ENCODE peak calls at places on chromosome 15, in six cellular contexts. One of them, this sample, is unnamed.

GRCh38 chr15:67138946-67139855 is 73.8 kb downstream of the SMAD3 start:
- DNase-seq in A549: no peak
- DNase-seq in omental fat pad: no peak
- DNase-seq in body of pancreas: peak
- DNase-seq in fibroblast of mammary gland: no peak
- DNase-seq in GM12865: no peak
- DNase-seq in this sample: no peak

GRCh38 chr15:87874896-87875661 is 381.5 kb downstream of the NTRK3 start:
- DNase-seq in A549: no peak
- DNase-seq in omental fat pad: no peak
- DNase-seq in body of pancreas: no peak
- DNase-seq in fibroblast of mammary gland: no peak
- DNase-seq in GM12865: no peak
- DNase-seq in this sample: no peak

GRCh38 chr15:84638103-84638502 is 16.0 kb downstream of the WDR73 start:
- DNase-seq in A549: peak
- DNase-seq in omental fat pad: no peak
- DNase-seq in body of pancreas: peak
- DNase-seq in fibroblast of mammary gland: peak
- DNase-seq in GM12865: no peak
- DNase-seq in this sample: no peak

GRCh38 chr15:48865387-48866079 is 12.4 kb upstream of the EID1 start:
- DNase-seq in A549: no peak
- DNase-seq in omental fat pad: no peak
- DNase-seq in body of pancreas: no peak
- DNase-seq in fibroblast of mammary gland: peak
- DNase-seq in GM12865: peak
- DNase-seq in this sample: no peak

GRCh38 chr15:95770191-95770590 is 560.3 kb upstream of the NR2F2 start:
- DNase-seq in A549: no peak
- DNase-seq in omental fat pad: no peak
- DNase-seq in body of pancreas: no peak
- DNase-seq in fibroblast of mammary gland: no peak
- DNase-seq in GM12865: no peak
- DNase-seq in this sample: no peak

GRCh38 chr15:72827216-72827615 is 43.7 kb upstream of the ADPGK start:
- DNase-seq in A549: no peak
- DNase-seq in omental fat pad: no peak
- DNase-seq in body of pancreas: no peak
- DNase-seq in fibroblast of mammary gland: peak
- DNase-seq in GM12865: peak
- DNase-seq in this sample: no peak

GRCh38 chr15:34759992-34760391 is 5.2 kb upstream of the GJD2 start:
- DNase-seq in A549: no peak
- DNase-seq in omental fat pad: no peak
- DNase-seq in body of pancreas: no peak
- DNase-seq in fibroblast of mammary gland: no peak
- DNase-seq in GM12865: no peak
- DNase-seq in this sample: no peak

GRCh38 chr15:89371145-89372044 is 36.8 kb upstream of the POLG start:
- DNase-seq in A549: no peak
- DNase-seq in omental fat pad: no peak
- DNase-seq in body of pancreas: no peak
- DNase-seq in fibroblast of mammary gland: no peak
- DNase-seq in GM12865: no peak
- DNase-seq in this sample: no peak

GRCh38 chr15:79881254-79881653 is 15.6 kb downstream of the MTHFS start:
- DNase-seq in A549: no peak
- DNase-seq in omental fat pad: no peak
- DNase-seq in body of pancreas: no peak
- DNase-seq in fibroblast of mammary gland: no peak
- DNase-seq in GM12865: no peak
- DNase-seq in this sample: no peak

GRCh38 chr15:95690631-95691340 is 639.7 kb upstream of the NR2F2 start:
- DNase-seq in A549: no peak
- DNase-seq in omental fat pad: no peak
- DNase-seq in body of pancreas: no peak
- DNase-seq in fibroblast of mammary gland: no peak
- DNase-seq in GM12865: peak
- DNase-seq in this sample: no peak

GRCh38 chr15:68417897-68418296 is 14.1 kb downstream of the ITGA11 start:
- DNase-seq in A549: no peak
- DNase-seq in omental fat pad: no peak
- DNase-seq in body of pancreas: no peak
- DNase-seq in fibroblast of mammary gland: no peak
- DNase-seq in GM12865: no peak
- DNase-seq in this sample: no peak

GRCh38 chr15:78312551-78312950 is 13.1 kb upstream of the SKIC8 start:
- DNase-seq in A549: no peak
- DNase-seq in omental fat pad: no peak
- DNase-seq in body of pancreas: no peak
- DNase-seq in fibroblast of mammary gland: no peak
- DNase-seq in GM12865: no peak
- DNase-seq in this sample: no peak

GRCh38 chr15:35583863-35584528 is 38.0 kb upstream of the DPH6 start:
- DNase-seq in A549: no peak
- DNase-seq in omental fat pad: no peak
- DNase-seq in body of pancreas: no peak
- DNase-seq in fibroblast of mammary gland: peak
- DNase-seq in GM12865: no peak
- DNase-seq in this sample: no peak

GRCh38 chr15:46297766-46298165 is 662.9 kb downstream of the SQOR start:
- DNase-seq in A549: no peak
- DNase-seq in omental fat pad: no peak
- DNase-seq in body of pancreas: no peak
- DNase-seq in fibroblast of mammary gland: no peak
- DNase-seq in GM12865: peak
- DNase-seq in this sample: no peak

GRCh38 chr15:96341465-96342142 is 11.1 kb downstream of the NR2F2 start:
- DNase-seq in A549: no peak
- DNase-seq in omental fat pad: no peak
- DNase-seq in body of pancreas: no peak
- DNase-seq in fibroblast of mammary gland: peak
- DNase-seq in GM12865: no peak
- DNase-seq in this sample: no peak

GRCh38 chr15:48005921-48006541 is 114.8 kb upstream of the SLC24A5 start:
- DNase-seq in A549: no peak
- DNase-seq in omental fat pad: no peak
- DNase-seq in body of pancreas: no peak
- DNase-seq in fibroblast of mammary gland: peak
- DNase-seq in GM12865: no peak
- DNase-seq in this sample: no peak

GRCh38 chr15:67114846-67115521 is 49.6 kb downstream of the SMAD3 start:
- DNase-seq in A549: no peak
- DNase-seq in omental fat pad: no peak
- DNase-seq in body of pancreas: no peak
- DNase-seq in fibroblast of mammary gland: no peak
- DNase-seq in GM12865: no peak
- DNase-seq in this sample: no peak

GRCh38 chr15:100723323-100723801 is 121.0 kb downstream of the ASB7 start:
- DNase-seq in A549: no peak
- DNase-seq in omental fat pad: no peak
- DNase-seq in body of pancreas: peak
- DNase-seq in fibroblast of mammary gland: peak
- DNase-seq in GM12865: no peak
- DNase-seq in this sample: no peak

GRCh38 chr15:31271706-31272557 is 54.7 kb upstream of the KLF13 start:
- DNase-seq in A549: no peak
- DNase-seq in omental fat pad: peak
- DNase-seq in body of pancreas: no peak
- DNase-seq in fibroblast of mammary gland: no peak
- DNase-seq in GM12865: no peak
- DNase-seq in this sample: peak

GRCh38 chr15:72369964-72370363 is 5.8 kb downstream of the HEXA start:
- DNase-seq in A549: no peak
- DNase-seq in omental fat pad: no peak
- DNase-seq in body of pancreas: no peak
- DNase-seq in fibroblast of mammary gland: no peak
- DNase-seq in GM12865: no peak
- DNase-seq in this sample: no peak

GRCh38 chr15:68885070-68885469 is 45.3 kb upstream of the SPESP1 start:
- DNase-seq in A549: no peak
- DNase-seq in omental fat pad: no peak
- DNase-seq in body of pancreas: no peak
- DNase-seq in fibroblast of mammary gland: peak
- DNase-seq in GM12865: no peak
- DNase-seq in this sample: no peak

GRCh38 chr15:65382921-65383320 is 5.1 kb upstream of the IGDCC3 start:
- DNase-seq in A549: no peak
- DNase-seq in omental fat pad: no peak
- DNase-seq in body of pancreas: no peak
- DNase-seq in fibroblast of mammary gland: no peak
- DNase-seq in GM12865: no peak
- DNase-seq in this sample: no peak

GRCh38 chr15:65379986-65380385 is 2.2 kb upstream of the IGDCC3 start:
- DNase-seq in A549: no peak
- DNase-seq in omental fat pad: no peak
- DNase-seq in body of pancreas: no peak
- DNase-seq in fibroblast of mammary gland: no peak
- DNase-seq in GM12865: no peak
- DNase-seq in this sample: no peak

GRCh38 chr15:65382146-65382491 is 4.3 kb upstream of the IGDCC3 start:
- DNase-seq in A549: no peak
- DNase-seq in omental fat pad: no peak
- DNase-seq in body of pancreas: no peak
- DNase-seq in fibroblast of mammary gland: no peak
- DNase-seq in GM12865: no peak
- DNase-seq in this sample: no peak

GRCh38 chr15:65383456-65383855 is 5.7 kb upstream of the IGDCC3 start:
- DNase-seq in A549: no peak
- DNase-seq in omental fat pad: no peak
- DNase-seq in body of pancreas: no peak
- DNase-seq in fibroblast of mammary gland: no peak
- DNase-seq in GM12865: no peak
- DNase-seq in this sample: no peak

DNA sequence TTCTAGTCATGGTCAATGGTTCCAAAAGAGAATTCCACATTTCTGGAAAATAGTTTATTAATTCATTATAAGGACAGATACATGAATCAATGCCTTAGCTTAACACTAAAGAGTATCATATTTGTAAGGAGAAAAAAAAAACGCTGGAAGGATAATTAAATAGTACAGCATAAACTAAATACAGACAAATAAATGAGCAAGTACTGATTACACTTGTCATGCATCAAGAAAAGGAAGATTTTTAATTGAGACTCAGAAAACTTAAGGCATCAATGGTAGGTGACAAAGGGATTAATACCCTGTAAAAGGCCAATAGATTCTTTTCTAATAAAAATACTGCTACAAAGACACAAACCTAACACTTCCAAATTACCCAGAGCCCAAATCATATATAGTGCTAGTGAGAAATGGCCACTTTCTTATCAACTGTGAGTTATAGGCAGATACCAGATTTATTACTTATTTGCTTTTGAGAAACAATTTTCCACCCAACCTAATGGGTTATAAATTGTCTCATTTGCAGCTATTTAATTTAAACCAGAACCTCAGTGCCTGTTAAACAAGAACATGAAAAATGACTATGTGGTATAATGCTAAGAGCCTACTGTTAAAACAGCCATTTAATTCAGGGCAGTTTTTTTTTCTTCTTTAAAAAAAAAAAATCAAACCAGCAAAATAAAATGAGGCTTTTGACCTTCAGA is 3.8 kb upstream of the IGDCC3 start:
- DNase-seq in A549: no peak
- DNase-seq in omental fat pad: no peak
- DNase-seq in body of pancreas: no peak
- DNase-seq in fibroblast of mammary gland: no peak
- DNase-seq in GM12865: no peak
- DNase-seq in this sample: no peak
- TF ChIP-seq CTCF in A549: no peak
- TF ChIP-seq CTCF in omental fat pad: no peak
- TF ChIP-seq CTCF in body of pancreas: no peak
- TF ChIP-seq CTCF in fibroblast of mammary gland: no peak
- TF ChIP-seq CTCF in GM12865: no peak
- TF ChIP-seq CTCF in this sample: no peak

DNA sequence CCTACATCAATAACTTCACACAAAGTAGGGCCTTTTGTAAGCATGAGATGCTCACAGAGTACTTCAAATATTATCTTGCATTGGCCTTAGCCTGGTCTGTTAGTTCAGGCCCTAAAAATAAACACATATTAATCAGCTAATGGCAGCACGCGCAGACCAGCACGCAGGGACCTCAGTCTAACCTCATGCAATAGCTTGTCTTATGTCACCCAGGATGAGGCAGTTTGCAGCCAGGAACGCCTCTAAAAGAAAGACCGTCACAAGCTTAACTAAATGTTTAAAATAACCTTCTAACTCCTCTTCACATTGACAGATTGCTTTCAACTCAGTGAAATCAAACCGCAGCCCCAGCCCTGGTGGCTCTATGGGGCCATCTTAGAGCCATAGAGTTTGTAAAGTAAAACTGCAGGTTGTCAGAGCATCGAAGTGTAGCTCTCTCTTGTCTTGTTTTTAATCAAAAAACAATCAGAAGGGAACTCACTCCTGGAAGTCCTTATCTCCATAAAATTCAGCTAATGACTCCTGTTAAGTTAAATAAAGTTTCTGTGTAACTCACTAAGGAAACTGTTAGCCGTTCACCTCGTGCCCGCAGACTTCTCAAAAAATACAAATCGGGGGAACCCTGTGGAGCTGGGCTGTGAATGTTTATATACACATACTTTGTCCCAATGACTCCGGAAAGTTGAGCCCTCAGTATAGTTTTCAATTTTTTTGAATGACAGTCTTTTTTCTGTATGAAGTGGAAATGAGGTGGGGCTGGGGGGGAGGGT is 212.6 kb downstream of the CDIN1 start:
- DNase-seq in A549: no peak
- DNase-seq in omental fat pad: no peak
- DNase-seq in body of pancreas: no peak
- DNase-seq in fibroblast of mammary gland: no peak
- DNase-seq in GM12865: no peak
- DNase-seq in this sample: no peak
- TF ChIP-seq CTCF in A549: no peak
- TF ChIP-seq CTCF in omental fat pad: no peak
- TF ChIP-seq CTCF in body of pancreas: no peak
- TF ChIP-seq CTCF in fibroblast of mammary gland: no peak
- TF ChIP-seq CTCF in GM12865: no peak
- TF ChIP-seq CTCF in this sample: no peak

DNA sequence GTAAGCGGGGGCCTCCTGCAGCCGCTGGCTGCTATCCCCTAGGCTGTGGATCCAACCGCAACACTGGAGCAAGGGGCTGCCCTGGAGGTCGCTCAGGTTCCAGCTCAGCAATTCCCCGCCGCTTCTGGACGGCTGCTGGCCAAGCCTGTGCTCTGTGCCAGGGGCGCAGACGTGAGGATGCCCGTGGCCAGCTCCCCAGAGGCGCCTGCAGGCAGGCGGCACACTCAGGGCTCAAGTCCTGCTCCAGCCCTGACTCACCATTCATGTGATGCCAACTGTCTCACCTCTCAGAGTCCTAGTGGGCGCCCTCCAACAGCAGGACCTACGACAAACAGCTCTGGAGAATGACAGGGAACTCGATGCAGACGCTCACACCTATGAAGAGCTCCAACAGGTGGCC is 31.6 kb downstream of the KLHL25 start:
- DNase-seq in A549: no peak
- DNase-seq in omental fat pad: no peak
- DNase-seq in body of pancreas: no peak
- DNase-seq in fibroblast of mammary gland: no peak
- DNase-seq in GM12865: no peak
- DNase-seq in this sample: no peak
- TF ChIP-seq CTCF in A549: no peak
- TF ChIP-seq CTCF in omental fat pad: no peak
- TF ChIP-seq CTCF in body of pancreas: no peak
- TF ChIP-seq CTCF in fibroblast of mammary gland: no peak
- TF ChIP-seq CTCF in GM12865: no peak
- TF ChIP-seq CTCF in this sample: no peak

GRCh38 chr15:60787737-60788513 is 309.0 kb upstream of the ICE2 start:
- DNase-seq in A549: peak
- DNase-seq in omental fat pad: no peak
- DNase-seq in body of pancreas: no peak
- DNase-seq in fibroblast of mammary gland: peak
- DNase-seq in GM12865: peak
- DNase-seq in this sample: no peak
- TF ChIP-seq CTCF in A549: no peak
- TF ChIP-seq CTCF in omental fat pad: no peak
- TF ChIP-seq CTCF in body of pancreas: peak
- TF ChIP-seq CTCF in fibroblast of mammary gland: peak
- TF ChIP-seq CTCF in GM12865: peak
- TF ChIP-seq CTCF in this sample: peak